ENCODE peak calls at places on chromosomes 7 and 10, in five cellular contexts. S is adipocyte, J is kidney, B is pancreas, P is cardiac muscle cell. D is an unnamed sample.

GRCh38 chr7:130903358-130903974 is 169.5 kb upstream of the KLF14 start:
- DNase-seq in S (peak; percentile 83), J (no peak), B (no peak), P (peak; percentile 94), D (peak; percentile 96)

GRCh38 chr7:152501506-152501905 is 65.7 kb upstream of the KMT2C start:
- DNase-seq in S (no peak), J (peak; percentile 7), B (no peak), P (no peak), D (no peak)

GRCh38 chr10:101367569-101368453 is 13.8 kb downstream of the BTRC start:
- DNase-seq in S (peak; percentile 47), J (no peak), B (no peak), P (peak; percentile 61), D (peak; percentile 76)

GRCh38 chr7:113071465-113071864 is 15.2 kb downstream of the GPR85 start:
- DNase-seq in S (peak; percentile 32), J (no peak), B (no peak), P (peak; percentile 38), D (peak; percentile 43)

GRCh38 chr10:21076381-21076780 is 179.3 kb upstream of the NEBL start:
- DNase-seq in S (no peak), J (no peak), B (no peak), P (peak; percentile 78), D (no peak)

GRCh38 chr10:122307669-122308486 is 36.8 kb downstream of the BTBD16 start:
- DNase-seq in S (peak; percentile 84), J (peak; percentile 92), B (peak; percentile 68), P (peak; percentile 99), D (peak; percentile 99)

GRCh38 chr7:44622342-44623151 is 16.1 kb downstream of the OGDH start:
- DNase-seq in S (no peak), J (no peak), B (no peak), P (no peak), D (peak; percentile 34)

GRCh38 chr10:79050896-79051555 is 17.7 kb upstream of the ZMIZ1 start:
- DNase-seq in S (peak; percentile 45), J (peak; percentile 49), B (peak; percentile 38), P (peak; percentile 54), D (peak; percentile 32)

GRCh38 chr7:74623135-74623534 is 34.4 kb upstream of the GTF2I start:
- DNase-seq in S (no peak), J (no peak), B (no peak), P (no peak), D (no peak)

GRCh38 chr10:129779126-129779525 is 184.9 kb downstream of the EBF3 start:
- DNase-seq in S (no peak), J (peak; percentile 45), B (no peak), P (no peak), D (no peak)
- H3K4me3 ChIP-seq in S (no peak overlapping the region), J (no peak overlapping the region), B (no peak overlapping the region), P (no peak overlapping the region), D (no peak overlapping the region)

GRCh38 chr7:134788191-134788590 is 8.8 kb downstream of the CALD1 start:
- DNase-seq in S (no peak), J (no peak), B (no peak), P (no peak), D (no peak)
- H3K36me3 ChIP-seq in S (peaks cover 21% of the 10 kb centered on the region), J (no peaks in the 10 kb centered on the region), B (no peaks in the 10 kb centered on the region), P (no peaks in the 10 kb centered on the region), D (peaks cover 65% of the 10 kb centered on the region)

DNA sequence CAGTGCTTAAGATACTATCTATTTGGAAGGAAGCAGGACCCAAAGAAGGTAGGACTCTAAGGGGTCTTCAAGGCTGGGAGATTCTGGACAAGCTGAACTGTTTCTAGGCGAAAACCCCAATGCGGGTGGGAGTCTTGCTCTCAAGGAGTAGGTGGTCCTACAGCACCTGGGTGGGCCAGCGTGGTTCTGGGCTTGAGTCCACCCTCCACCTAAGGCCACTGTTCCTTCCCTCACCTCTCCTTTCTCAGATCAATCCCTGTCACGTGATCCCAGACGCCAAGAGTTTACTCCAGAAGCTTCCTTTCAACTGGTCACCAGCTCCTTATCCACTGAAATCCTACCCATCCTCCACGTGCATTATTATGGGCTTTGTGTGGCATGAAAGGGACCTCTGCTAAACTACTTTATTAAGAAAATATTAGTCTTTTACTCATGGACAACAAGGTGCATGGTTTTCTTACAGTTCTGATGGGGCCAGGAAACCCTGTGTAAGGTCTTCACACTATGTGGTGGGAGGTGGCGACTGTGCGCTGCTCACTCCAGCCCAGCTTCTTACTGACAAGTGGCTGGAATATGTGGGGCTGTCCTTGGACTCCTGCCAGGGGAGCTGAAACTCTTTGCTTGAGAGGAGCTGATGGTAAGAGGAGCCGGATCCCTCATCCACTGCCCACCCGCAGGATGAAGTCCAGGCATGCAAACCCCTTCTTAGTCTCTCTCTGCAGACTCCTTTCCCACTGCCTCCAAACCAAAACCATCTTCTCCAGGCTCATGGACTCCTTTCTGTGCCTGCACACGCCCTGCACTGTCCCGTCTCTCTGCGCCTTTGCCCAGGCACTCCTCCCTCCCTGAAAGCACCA is 1.6 kb downstream of the ZNF746 start:
- DNase-seq in S (peak; percentile 84), J (peak; percentile 87), B (peak; percentile 32), P (peak; percentile 88), D (peak; percentile 77)
- H3K4me3 ChIP-seq in S (peak overlapping the region; percentile 95), J (peak overlapping the region; percentile 72), B (peak overlapping the region; percentile 70), P (peak overlapping the region; percentile 58), D (peak overlapping the region; percentile 84)

DNA sequence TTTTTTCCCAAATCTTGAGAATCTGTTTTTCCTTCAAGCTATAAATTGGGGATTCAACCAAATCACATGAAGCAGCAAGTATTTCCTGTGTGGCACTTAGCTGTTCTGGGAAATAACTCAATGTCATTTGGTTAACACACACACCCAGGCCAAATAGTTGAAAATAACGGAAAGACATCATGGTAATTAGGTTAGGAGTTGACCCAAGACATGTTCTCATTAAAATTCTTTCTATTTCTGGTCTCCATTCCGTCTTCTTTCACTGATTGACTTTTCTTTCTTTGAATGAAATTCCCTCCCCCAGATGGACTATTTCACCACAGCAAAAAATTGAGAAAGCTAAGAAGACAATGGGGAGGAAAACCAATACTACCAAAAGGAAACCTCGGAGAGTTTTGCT is 30.5 kb downstream of the NRP1 start:
- DNase-seq in S (no peak), J (no peak), B (no peak), P (no peak), D (no peak)
- H3K36me3 ChIP-seq in S (peaks cover 31% of the 10 kb centered on the region), J (no peaks in the 10 kb centered on the region), B (no peaks in the 10 kb centered on the region), P (peaks cover 21% of the 10 kb centered on the region), D (peaks cover 16% of the 10 kb centered on the region)

GRCh38 chr10:19788075-19788686 is 28.1 kb upstream of the PLXDC2 start:
- DNase-seq in S (peak; percentile 66), J (no peak), B (no peak), P (peak; percentile 82), D (peak; percentile 69)
- H3K4me3 ChIP-seq in S (no peak overlapping the region), J (no peak overlapping the region), B (no peak overlapping the region), P (no peak overlapping the region), D (no peak overlapping the region)

GRCh38 chr10:18397886-18398285 is 253.5 kb downstream of the NSUN6 start:
- DNase-seq in S (no peak), J (no peak), B (no peak), P (no peak), D (no peak)
- H3K36me3 ChIP-seq in S (no peaks in the 10 kb centered on the region), J (no peaks in the 10 kb centered on the region), B (no peaks in the 10 kb centered on the region), P (no peaks in the 10 kb centered on the region), D (no peaks in the 10 kb centered on the region)

DNA sequence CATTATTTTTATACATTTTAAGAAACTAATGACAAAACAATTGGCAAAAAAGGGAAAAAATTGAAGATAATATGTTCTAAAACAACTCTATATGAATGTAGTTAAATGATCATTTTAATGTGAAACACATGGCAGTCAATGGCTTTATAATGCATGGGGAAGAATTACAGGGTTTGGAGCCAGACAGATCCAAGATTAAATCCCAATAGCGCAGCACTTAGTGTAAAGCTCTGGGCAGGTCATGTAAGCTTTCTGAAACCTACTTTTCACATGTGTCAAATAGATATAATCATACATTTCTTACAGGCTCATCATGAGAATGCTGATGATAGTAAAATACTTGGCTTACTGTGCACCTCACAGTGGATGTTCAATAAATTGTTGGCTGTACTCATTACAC is 48.0 kb upstream of the ZNF365 start:
- DNase-seq in S (no peak), J (no peak), B (no peak), P (no peak), D (no peak)
- H3K4me3 ChIP-seq in S (no peak overlapping the region), J (no peak overlapping the region), B (no peak overlapping the region), P (no peak overlapping the region), D (no peak overlapping the region)

DNA sequence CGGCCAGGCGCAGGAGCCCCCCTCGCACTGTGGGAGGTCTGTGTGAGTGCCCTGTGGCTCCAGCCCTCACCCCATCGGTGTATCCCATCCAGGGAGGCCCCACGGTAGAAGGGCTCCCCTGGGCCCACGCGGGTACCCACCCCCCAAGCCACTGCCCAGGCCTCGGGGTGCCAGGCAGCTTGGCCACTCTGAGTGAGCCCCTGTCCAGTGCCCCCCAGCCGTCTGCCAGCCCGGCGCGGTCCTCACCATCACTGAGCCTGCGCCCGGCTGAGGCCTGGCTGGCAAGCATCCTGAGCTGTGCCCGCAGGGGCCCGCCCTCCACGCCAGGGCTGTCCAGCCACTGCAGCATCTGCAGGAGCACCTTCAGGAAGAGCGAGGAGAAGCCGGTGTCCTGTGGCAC is 19.2 kb upstream of the MICALL2 start:
- DNase-seq in S (no peak), J (no peak), B (no peak), P (no peak), D (no peak)
- H3K36me3 ChIP-seq in S (peaks cover 42% of the 10 kb centered on the region), J (peaks cover 3% of the 10 kb centered on the region), B (peaks cover 48% of the 10 kb centered on the region), P (peaks cover 13% of the 10 kb centered on the region), D (no peaks in the 10 kb centered on the region)

DNA sequence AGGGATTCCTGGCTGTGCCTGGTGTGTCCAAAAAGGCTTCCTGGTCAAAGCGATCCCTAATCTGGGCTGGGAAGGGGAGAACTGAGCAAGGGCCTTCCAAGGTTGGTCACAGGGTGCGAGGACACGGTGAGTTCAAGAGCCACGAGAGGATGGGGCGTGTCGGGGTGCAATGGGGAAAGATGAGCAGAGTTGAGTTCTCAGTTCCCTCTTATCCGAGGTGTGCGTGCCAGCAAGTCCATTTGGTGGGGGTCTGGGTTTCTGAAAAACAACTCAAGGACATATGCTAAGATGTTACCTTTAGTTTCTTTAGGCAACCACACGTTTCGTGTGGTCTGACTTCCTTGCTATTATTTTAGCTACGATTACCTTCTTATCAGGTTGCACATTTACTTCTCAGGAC is 1.3 kb downstream of the ZNF775 start:
- DNase-seq in S (no peak), J (no peak), B (no peak), P (no peak), D (no peak)
- H3K4me3 ChIP-seq in S (peak overlapping the region; percentile 86), J (no peak overlapping the region), B (no peak overlapping the region), P (peak overlapping the region; percentile 84), D (peak overlapping the region; percentile 90)

GRCh38 chr10:14527915-14528314 is 197.2 kb upstream of the FRMD4A start:
- DNase-seq in S (no peak), J (no peak), B (no peak), P (no peak), D (no peak)

GRCh38 chr10:14526326-14526725 is 195.6 kb upstream of the FRMD4A start:
- DNase-seq in S (no peak), J (no peak), B (no peak), P (no peak), D (no peak)

GRCh38 chr10:14527134-14527780 is 196.5 kb upstream of the FRMD4A start:
- DNase-seq in S (no peak), J (no peak), B (no peak), P (no peak), D (no peak)

GRCh38 chr10:14530465-14530864 is 199.7 kb upstream of the FRMD4A start:
- DNase-seq in S (peak; percentile 23), J (no peak), B (no peak), P (no peak), D (no peak)

DNA sequence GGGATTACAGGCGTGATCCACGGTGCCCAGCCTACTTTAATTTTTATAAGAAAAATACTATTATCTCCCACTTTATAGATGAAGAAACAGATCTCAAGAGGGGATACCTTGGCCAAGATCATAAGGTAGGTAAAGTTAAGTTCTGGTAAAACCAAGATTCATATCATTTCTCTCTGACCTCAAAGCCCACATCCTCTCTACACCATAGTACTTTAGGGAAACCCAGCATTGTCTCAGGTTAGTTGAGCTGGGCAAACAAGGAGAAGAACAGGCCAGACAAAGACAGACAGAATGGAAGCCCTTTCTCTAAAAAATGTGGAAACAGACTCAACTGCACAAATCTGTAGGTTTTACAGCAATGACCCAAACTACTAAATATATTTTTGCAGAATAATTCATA is 197.7 kb upstream of the FRMD4A start:
- DNase-seq in S (no peak), J (no peak), B (no peak), P (no peak), D (no peak)
- H3K36me3 ChIP-seq in S (no peaks in the 10 kb centered on the region), J (peaks cover 18% of the 10 kb centered on the region), B (peaks cover 17% of the 10 kb centered on the region), P (no peaks in the 10 kb centered on the region), D (peaks cover 8% of the 10 kb centered on the region)